ENCODE peak calls at places on chromosome 12, in eight cellular contexts. E is lower leg skin; K is posterior cingulate gyrus; O is HS-27A; I is iris pigment epithelial cell; Z is stimulated activated CD4-positive, alpha-beta T cell treated with anti-CD3 and anti-CD28 coated beads, Interleukin-4, amount 100 ng/mL, for 48 hours; M is G401; P is MG63. W is an unnamed sample.

GRCh38 chr12:1884651-1885050 is 33.8 kb downstream of the CACNA2D4 start:
- DNase-seq in M (no peak), E (peak; percentile 75), Z (no peak), I (no peak), K (no peak), P (no peak), O (no peak), W (no peak)

GRCh38 chr12:71158361-71158882 is 623 bp upstream of the TSPAN8 start:
- DNase-seq in E (no peak), M (no peak), O (no peak), I (no peak), Z (no peak), P (no peak), K (no peak), W (no peak)

GRCh38 chr12:31651893-31652521 is 7.5 kb upstream of the ETFBKMT start:
- DNase-seq in Z (no peak), M (no peak), E (peak; percentile 32), P (peak; percentile 66), K (no peak), I (no peak), O (no peak), W (no peak)

GRCh38 chr12:1791104-1791927 is 29.0 kb upstream of the LRTM2 start:
- DNase-seq in Z (peak; percentile 40), O (no peak), I (peak; percentile 69), P (peak; percentile 31), E (peak; percentile 91), M (peak; percentile 80), K (no peak), W (peak; percentile 79)

GRCh38 chr12:4037747-4038312 is 164.6 kb upstream of the PARP11 start:
- DNase-seq in E (no peak), Z (no peak), I (peak; percentile 47), M (peak; percentile 29), O (peak; percentile 17), K (no peak), P (no peak), W (peak; percentile 58)

GRCh38 chr12:7142057-7142644 is 12.0 kb downstream of the CLSTN3 start:
- DNase-seq in P (peak; percentile 44), M (no peak), E (no peak), I (peak; percentile 52), O (no peak), Z (peak; percentile 53), K (peak; percentile 86), W (peak; percentile 60)

GRCh38 chr12:29148958-29149690 is at the start of gene FAR2:
- DNase-seq in E (peak; percentile 93), P (peak; percentile 84), O (no peak), Z (peak; percentile 27), I (peak; percentile 43), K (peak; percentile 86), M (peak; percentile 30), W (peak; percentile 35)

GRCh38 chr12:74741113-74741512 is 203.5 kb downstream of the ATXN7L3B start:
- DNase-seq in Z (no peak), I (no peak), K (no peak), P (no peak), O (no peak), E (no peak), M (no peak), W (peak; percentile 57)

GRCh38 chr12:538731-539539 is 79.2 kb downstream of the B4GALNT3 start:
- DNase-seq in Z (no peak), P (peak; percentile 60), E (no peak), I (peak; percentile 59), K (peak; percentile 73), O (peak; percentile 29), M (no peak), W (peak; percentile 66)

GRCh38 chr12:131076791-131077747 is 123.4 kb downstream of the ADGRD1 start:
- DNase-seq in E (peak; percentile 74), O (no peak), Z (no peak), K (peak; percentile 50), P (no peak), M (no peak), I (no peak), W (no peak)

GRCh38 chr12:113204806-113205205 is 16.5 kb upstream of the TPCN1 start:
- DNase-seq in M (no peak), E (no peak), P (no peak), I (no peak), Z (no peak), O (no peak), K (no peak), W (no peak)

GRCh38 chr12:15602051-15602672 is 187.0 kb downstream of the EPS8 start:
- DNase-seq in I (peak; percentile 15), P (no peak), M (no peak), E (no peak), O (no peak), K (no peak), Z (no peak), W (no peak)

GRCh38 chr12:120117961-120118709 is 1.6 kb upstream of the RAB35 start:
- DNase-seq in I (peak; percentile 81), P (no peak), M (peak; percentile 14), K (no peak), Z (no peak), O (no peak), E (no peak), W (peak; percentile 5)

GRCh38 chr12:10186299-10186698 is 7.5 kb downstream of the TMEM52B start:
- DNase-seq in E (no peak), P (no peak), K (peak; percentile 72), O (no peak), Z (no peak), M (no peak), I (no peak), W (no peak)

GRCh38 chr12:14216405-14217294 is 148.8 kb upstream of the ATF7IP start:
- DNase-seq in I (peak; percentile 12), E (no peak), M (no peak), K (no peak), Z (no peak), P (no peak), O (no peak), W (no peak)

GRCh38 chr12:67853204-67853603 is 136.0 kb upstream of the IFNG-AS1 start:
- DNase-seq in O (no peak), K (no peak), Z (no peak), M (no peak), E (no peak), P (no peak), I (peak; percentile 23), W (peak; percentile 58)

GRCh38 chr12:57724936-57725740 is 13.4 kb downstream of the AGAP2 start:
- DNase-seq in E (peak; percentile 77), M (no peak), Z (no peak), P (no peak), K (no peak), O (no peak), I (no peak), W (no peak)

GRCh38 chr12:76874027-76874426 is 4.8 kb downstream of the CSRP2 start:
- DNase-seq in P (no peak), K (no peak), E (no peak), I (no peak), Z (no peak), M (no peak), O (no peak), W (no peak)

GRCh38 chr12:5567021-5567744 is 135.3 kb downstream of the NTF3 start:
- DNase-seq in M (no peak), O (no peak), Z (no peak), K (no peak), I (no peak), E (no peak), P (no peak), W (peak; percentile 6)

GRCh38 chr12:120468846-120469449 is 600 bp downstream of the SRSF9 start:
- DNase-seq in M (no peak), K (peak; percentile 83), P (peak; percentile 28), O (no peak), E (peak; percentile 88), Z (no peak), I (no peak), W (no peak)

GRCh38 chr12:77723308-77723707 is 107.4 kb upstream of the NAV3 start:
- DNase-seq in P (peak; percentile 15), M (no peak), Z (no peak), O (no peak), I (no peak), E (no peak), K (no peak), W (no peak)

GRCh38 chr12:49121047-49121696 is 10.0 kb downstream of the TUBA1B start:
- DNase-seq in Z (no peak), I (peak; percentile 61), E (no peak), P (peak; percentile 47), O (no peak), K (no peak), M (peak; percentile 82), W (peak; percentile 65)

GRCh38 chr12:24839268-24839791 is 109.6 kb downstream of the BCAT1 start:
- DNase-seq in I (peak; percentile 51), P (no peak), Z (peak; percentile 47), K (no peak), O (no peak), E (no peak), M (no peak), W (peak; percentile 39)

GRCh38 chr12:43501705-43502104 is 50.3 kb downstream of the ADAMTS20 start:
- DNase-seq in O (no peak), I (peak; percentile 30), M (no peak), E (no peak), K (no peak), Z (no peak), P (no peak), W (peak; percentile 16)

GRCh38 chr12:115398311-115398781 is 714.4 kb upstream of the TBX3 start:
- DNase-seq in O (no peak), Z (no peak), I (no peak), E (no peak), P (no peak), M (no peak), K (no peak), W (peak; percentile 19)

GRCh38 chr12:30989754-30990153 is 63.2 kb downstream of the TSPAN11 start:
- DNase-seq in K (no peak), P (peak; percentile 32), M (peak; percentile 95), Z (no peak), I (peak; percentile 11), O (no peak), E (no peak), W (no peak)

GRCh38 chr12:10001141-10001778 is 2.3 kb upstream of the CLEC1B start:
- DNase-seq in O (no peak), Z (no peak), P (no peak), I (peak; percentile 71), K (no peak), E (no peak), M (no peak), W (no peak)

GRCh38 chr12:114174326-114174725 is 208.2 kb upstream of the RBM19 start:
- DNase-seq in O (no peak), Z (no peak), K (no peak), M (no peak), P (no peak), I (no peak), E (no peak), W (no peak)

GRCh38 chr12:100668939-100669536 is 95.6 kb downstream of the GAS2L3 start:
- DNase-seq in K (peak; percentile 91), Z (peak; percentile 54), E (peak; percentile 91), I (peak; percentile 69), P (peak; percentile 60), O (peak; percentile 30), M (peak; percentile 29), W (peak; percentile 82)

GRCh38 chr12:68001486-68002466 is 12.5 kb downstream of the IFNG-AS1 start:
- DNase-seq in I (peak; percentile 17), E (no peak), Z (no peak), K (no peak), P (no peak), O (no peak), M (no peak), W (peak; percentile 27)

GRCh38 chr12:73892181-73892580 is 645.5 kb upstream of the ATXN7L3B start:
- DNase-seq in I (peak; percentile 49), O (no peak), M (no peak), E (no peak), Z (no peak), K (no peak), P (no peak), W (no peak)

GRCh38 chr12:76922821-76923315 is 44.0 kb upstream of the CSRP2 start:
- DNase-seq in O (no peak), M (no peak), Z (no peak), I (no peak), K (no peak), P (no peak), E (no peak), W (no peak)

GRCh38 chr12:2501464-2502181 is 293.1 kb upstream of the FKBP4 start:
- DNase-seq in O (no peak), Z (no peak), E (no peak), P (no peak), I (no peak), M (peak; percentile 1), K (no peak), W (peak; percentile 11)

GRCh38 chr12:94795520-94795919 is 145.2 kb upstream of the TMCC3 start:
- DNase-seq in O (no peak), K (no peak), M (peak; percentile 34), P (peak; percentile 75), Z (no peak), E (no peak), I (peak; percentile 67), W (no peak)